ENCODE peak calls at places on chromosomes 13 and 19, in four cellular contexts. U, E, Y and K are unnamed samples.

GRCh38 chr19:58054792-58055482 is 4.1 kb upstream of the ZNF135 start:
- DNase-seq in Y (peak; percentile 38), E (no peak), U (peak; percentile 31), K (no peak)

GRCh38 chr19:46624958-46625661 is at the start of gene PTGIR:
- DNase-seq in E (peak; percentile 91), U (peak; percentile 88), Y (peak; percentile 90), K (no peak)

GRCh38 chr13:75479102-75479501 is 2.9 kb downstream of the TBC1D4 start:
- DNase-seq in U (no peak), E (no peak), Y (no peak), K (no peak)

GRCh38 chr13:21970172-21970571 is 299.3 kb downstream of the FGF9 start:
- DNase-seq in E (no peak), Y (no peak), U (no peak), K (no peak)

GRCh38 chr13:85363504-85363903 is 435.7 kb downstream of the SLITRK6 start:
- DNase-seq in E (no peak), Y (no peak), U (no peak), K (no peak)

GRCh38 chr13:100636441-100636840 is 38.2 kb downstream of the TMTC4 start:
- DNase-seq in Y (no peak), U (no peak), E (no peak), K (no peak)

GRCh38 chr13:111964411-111965035 is 102.4 kb upstream of the SOX1 start:
- DNase-seq in Y (no peak), U (no peak), E (no peak), K (no peak)

GRCh38 chr19:33872445-33873320 is 76.0 kb downstream of the KCTD15 start:
- DNase-seq in Y (no peak), U (no peak), E (no peak), K (no peak)

GRCh38 chr13:70856025-70856424 is 747.8 kb upstream of the KLHL1 start:
- DNase-seq in U (no peak), E (no peak), Y (no peak), K (no peak)

GRCh38 chr13:108797354-108797753 is 167.9 kb downstream of the MYO16 start:
- DNase-seq in Y (no peak), U (no peak), E (no peak), K (no peak)

GRCh38 chr19:50719119-50719435 is 525 bp downstream of the SHANK1 start:
- DNase-seq in E (no peak), Y (no peak), U (no peak), K (no peak)

GRCh38 chr19:7366701-7367420 is 18.1 kb downstream of the ARHGEF18 start:
- DNase-seq in Y (peak; percentile 59), E (no peak), U (no peak), K (no peak)

GRCh38 chr19:1261512-1261862 is 7.6 kb upstream of the CIRBP start:
- DNase-seq in Y (no peak), E (peak; percentile 62), U (no peak), K (no peak)

GRCh38 chr13:68023838-68024581 is 793.9 kb upstream of the PCDH9 start:
- DNase-seq in U (no peak), E (no peak), Y (no peak), K (no peak)

GRCh38 chr13:70249332-70250064 is 141.2 kb upstream of the KLHL1 start:
- DNase-seq in E (no peak), U (no peak), Y (peak; percentile 14), K (no peak)

GRCh38 chr13:112107289-112107688 is 40.3 kb downstream of the SOX1 start:
- DNase-seq in U (no peak), E (no peak), Y (no peak), K (no peak)

GRCh38 chr13:110726726-110727125 is 13.2 kb downstream of the ING1 start:
- DNase-seq in E (no peak), Y (no peak), U (no peak), K (no peak)

GRCh38 chr19:12331211-12331941 is 2.1 kb downstream of the ZNF563 start:
- DNase-seq in U (no peak), Y (no peak), E (no peak), K (no peak)

GRCh38 chr19:4018140-4018613 is 10.6 kb downstream of the PIAS4 start:
- DNase-seq in U (no peak), Y (no peak), E (no peak), K (no peak)

GRCh38 chr13:52845766-52846566 is 2.5 kb downstream of the PCDH8 start:
- DNase-seq in Y (peak; percentile 32), E (peak; percentile 48), U (no peak), K (peak; percentile 65)

GRCh38 chr13:36385471-36385870 is 39.3 kb upstream of the SPART start:
- DNase-seq in U (no peak), E (no peak), Y (no peak), K (no peak)

GRCh38 chr13:95833713-95834112 is 156.8 kb downstream of the DNAJC3 start:
- DNase-seq in U (no peak), E (no peak), Y (peak; percentile 43), K (no peak)

GRCh38 chr19:38011426-38011825 is 104.4 kb downstream of the SIPA1L3 start:
- DNase-seq in U (no peak), Y (no peak), E (no peak), K (no peak)

GRCh38 chr19:49326165-49326704 is 1.2 kb upstream of the SLC6A16 start:
- DNase-seq in U (no peak), Y (no peak), E (no peak), K (no peak)

GRCh38 chr13:88294368-88294767 is 623.2 kb downstream of the SLITRK5 start:
- DNase-seq in E (no peak), U (no peak), Y (no peak), K (no peak)

GRCh38 chr13:26557393-26558073 is at the start of gene WASF3:
- DNase-seq in E (peak; percentile 97), Y (peak; percentile 97), U (peak; percentile 95), K (peak; percentile 95)

GRCh38 chr13:73938375-73939070 is 195.7 kb downstream of the KLF12 start:
- DNase-seq in Y (peak; percentile 77), U (no peak), E (no peak), K (no peak)

GRCh38 chr13:113461022-113461751 is 7.9 kb upstream of the ADPRHL1 start:
- DNase-seq in E (no peak), Y (no peak), U (no peak), K (no peak)

GRCh38 chr19:5679289-5680082 is 830 bp downstream of the MICOS13 start:
- DNase-seq in U (no peak), E (no peak), Y (no peak), K (no peak)

GRCh38 chr19:4568884-4569283 is 9.4 kb upstream of the SEMA6B start:
- DNase-seq in Y (no peak), U (no peak), E (no peak), K (no peak)

GRCh38 chr13:75458696-75459422 is 23.1 kb downstream of the TBC1D4 start:
- DNase-seq in Y (no peak), U (no peak), E (peak; percentile 81), K (no peak)

GRCh38 chr19:50890422-50891252 is 17.4 kb downstream of the KLK2 start:
- DNase-seq in U (no peak), Y (peak; percentile 13), E (no peak), K (no peak)

GRCh38 chr13:60384911-60385310 is 12.1 kb upstream of the TDRD3 start:
- DNase-seq in E (no peak), U (no peak), Y (no peak), K (no peak)

DNA sequence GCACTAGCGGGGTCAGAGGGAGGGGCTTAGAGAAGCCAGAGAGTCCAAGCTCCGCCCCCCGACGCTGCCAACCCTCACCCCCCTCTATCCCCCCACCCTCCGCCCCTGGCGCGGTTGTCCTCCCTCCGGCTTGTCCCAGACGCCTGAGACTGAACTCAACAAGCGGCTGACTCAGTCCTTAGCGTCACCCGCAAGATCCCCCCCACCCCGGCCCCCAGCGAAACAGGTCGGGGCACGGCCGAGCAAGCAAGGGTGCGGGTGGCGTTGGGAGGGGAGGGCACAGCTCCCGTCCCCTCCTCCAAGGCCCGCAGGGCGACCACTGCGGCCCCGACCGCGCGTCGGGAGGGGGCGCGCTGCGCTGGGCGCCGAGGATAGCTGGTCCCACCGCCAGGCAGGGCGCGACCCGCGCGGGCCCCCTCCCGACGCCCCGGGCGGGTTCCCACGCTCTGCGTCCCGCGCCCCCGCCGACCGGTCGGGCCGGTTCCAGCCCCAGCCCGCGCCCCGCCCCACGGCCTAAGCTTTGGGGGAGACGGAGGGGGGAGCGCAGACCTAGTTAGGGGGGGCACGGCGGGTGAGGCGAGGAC is 5.3 kb downstream of the NOTCH3 start:
- DNase-seq in E (peak; percentile 77), Y (peak; percentile 62), U (peak; percentile 55), K (peak; percentile 71)
- TF ChIP-seq CTCF in E (no peak), Y (peak; percentile 15), U (no peak), K (peak; percentile 50)

DNA sequence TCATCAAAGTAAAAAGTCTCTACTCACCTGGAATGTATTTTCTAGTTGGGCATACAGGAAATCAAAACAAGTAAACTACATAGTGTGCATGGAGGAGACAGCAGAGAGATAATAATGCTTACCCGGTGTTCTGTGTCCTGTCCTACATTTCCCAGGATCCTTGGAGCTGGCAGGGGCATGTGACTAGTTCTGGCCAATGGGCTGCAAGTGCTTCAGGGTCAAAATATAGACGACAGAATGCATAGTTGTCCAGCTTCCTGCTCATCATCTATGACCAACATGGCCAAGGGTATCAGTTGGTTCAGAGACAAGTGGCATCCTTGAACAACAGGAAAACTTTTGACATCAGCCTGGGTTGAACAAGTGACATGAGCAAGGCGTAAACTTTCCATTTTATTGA is 8.5 kb downstream of the ZNF317 start:
- DNase-seq in U (no peak), E (no peak), Y (no peak), K (no peak)
- TF ChIP-seq CTCF in U (no peak), E (no peak), Y (no peak), K (no peak)

GRCh38 chr19:45526971-45527370 is 19.7 kb downstream of the VASP start:
- DNase-seq in E (peak; percentile 43), U (no peak), Y (no peak), K (no peak)
- TF ChIP-seq CTCF in E (no peak), U (no peak), Y (no peak), K (no peak)

GRCh38 chr19:56403764-56404704 is at the start of gene ZNF583:
- DNase-seq in U (peak; percentile 98), Y (peak; percentile 99), E (peak; percentile 99), K (peak; percentile 85)
- TF ChIP-seq CTCF in U (no peak), Y (no peak), E (no peak), K (no peak)